ENCODE peak calls at places on chromosome 19, in five cellular contexts. H, K, Y, Q and N are unnamed samples. For H3K4me1, the result is how much of the 10 kb centered on the place peaks cover.

GRCh38 chr19:5559804-5560133 is 8.0 kb downstream of the TINCR start:
- DNase-seq in H (no peak), K (no peak), Y (peak), Q (no peak), N (no peak)

GRCh38 chr19:41325947-41326706 is 16.2 kb downstream of the CCDC97 start:
- DNase-seq in H (peak), K (peak), Y (peak), Q (no peak), N (no peak)

GRCh38 chr19:29003641-29004409 is 209.1 kb downstream of the UQCRFS1 start:
- DNase-seq in H (peak), K (no peak), Y (no peak), Q (no peak), N (peak)

GRCh38 chr19:31118926-31119325 is 230.3 kb downstream of the TSHZ3 start:
- DNase-seq in H (no peak), K (no peak), Y (no peak), Q (no peak), N (peak)

GRCh38 chr19:19514215-19514633 is 1.1 kb downstream of the TSSK6 start:
- DNase-seq in H (peak), K (no peak), Y (no peak), Q (no peak), N (peak)

GRCh38 chr19:39038098-39038497 is 5.7 kb upstream of the FBXO27 start:
- DNase-seq in H (no peak), K (peak), Y (peak), Q (peak), N (no peak)

GRCh38 chr19:46349311-46349993 is 2.6 kb downstream of the PPP5C start:
- DNase-seq in H (no peak), K (no peak), Y (no peak), Q (no peak), N (no peak)

GRCh38 chr19:3699071-3699740 is 1.1 kb downstream of the PIP5K1C start:
- DNase-seq in H (peak), K (no peak), Y (peak), Q (no peak), N (peak)

GRCh38 chr19:34837262-34837661 is 64.2 kb upstream of the ZNF599 start:
- DNase-seq in H (peak), K (no peak), Y (peak), Q (no peak), N (no peak)

GRCh38 chr19:33235269-33235995 is 9.8 kb upstream of the SLC7A10 start:
- DNase-seq in H (peak), K (peak), Y (peak), Q (peak), N (peak)

GRCh38 chr19:2532252-2533071 is 56.5 kb downstream of the GADD45B start:
- DNase-seq in H (no peak), K (no peak), Y (no peak), Q (no peak), N (no peak)

GRCh38 chr19:39809368-39809767 is 24.6 kb downstream of the DYRK1B start:
- DNase-seq in H (no peak), K (no peak), Y (no peak), Q (no peak), N (no peak)

GRCh38 chr19:45767410-45767880 is 1.6 kb downstream of the SIX5 start:
- DNase-seq in H (no peak), K (no peak), Y (no peak), Q (peak), N (peak)

GRCh38 chr19:31316201-31316951 is 32.9 kb downstream of the TSHZ3 start:
- DNase-seq in H (no peak), K (no peak), Y (no peak), Q (peak), N (peak)

GRCh38 chr19:28980236-28980868 is 232.6 kb downstream of the UQCRFS1 start:
- DNase-seq in H (no peak), K (no peak), Y (no peak), Q (peak), N (no peak)

GRCh38 chr19:2064788-2065524 is 13.9 kb upstream of the MKNK2 start:
- DNase-seq in H (peak), K (no peak), Y (no peak), Q (no peak), N (peak)

GRCh38 chr19:54209058-54209747 is 8.5 kb downstream of the RPS9 start:
- DNase-seq in H (peak), K (peak), Y (peak), Q (peak), N (no peak)

GRCh38 chr19:43372462-43372861 is 19.0 kb downstream of the CD177 start:
- DNase-seq in H (peak), K (no peak), Y (no peak), Q (no peak), N (no peak)

GRCh38 chr19:43511324-43511723 is 6.8 kb upstream of the PHLDB3 start:
- DNase-seq in H (no peak), K (no peak), Y (no peak), Q (no peak), N (no peak)

GRCh38 chr19:41551212-41551610 is 24.8 kb upstream of the CEACAM21 start:
- DNase-seq in H (no peak), K (no peak), Y (no peak), Q (no peak), N (peak)

GRCh38 chr19:17391371-17392151 is 2.4 kb downstream of the CCDC194 start:
- DNase-seq in H (no peak), K (peak), Y (peak), Q (peak), N (no peak)

GRCh38 chr19:38693380-38694223 is 46.2 kb downstream of the ACTN4 start:
- DNase-seq in H (peak), K (no peak), Y (no peak), Q (peak), N (no peak)

GRCh38 chr19:55598719-55599467 is 424 bp downstream of the FIZ1 start:
- DNase-seq in H (peak), K (peak), Y (peak), Q (peak), N (peak)

GRCh38 chr19:33388231-33388816 is 14.8 kb downstream of the CEBPG start:
- DNase-seq in H (no peak), K (no peak), Y (peak), Q (no peak), N (peak)

GRCh38 chr19:41540041-41540695 is 35.8 kb upstream of the CEACAM21 start:
- DNase-seq in H (no peak), K (no peak), Y (no peak), Q (no peak), N (peak)

GRCh38 chr19:21505459-21506393 is at the start of gene ZNF429:
- DNase-seq in H (peak), K (peak), Y (peak), Q (peak), N (peak)

GRCh38 chr19:57887195-57887941 is 1.5 kb downstream of the ZNF814 start:
- DNase-seq in H (no peak), K (no peak), Y (no peak), Q (peak), N (no peak)

GRCh38 chr19:19444694-19445155 is 39.2 kb downstream of the GATAD2A start:
- DNase-seq in H (no peak), K (no peak), Y (no peak), Q (no peak), N (no peak)

GRCh38 chr19:3146677-3147100 is 10.9 kb downstream of the GNA15 start:
- DNase-seq in H (peak), K (peak), Y (peak), Q (peak), N (no peak)

GRCh38 chr19:2574971-2575630 is 99.2 kb downstream of the GADD45B start:
- DNase-seq in H (no peak), K (no peak), Y (no peak), Q (no peak), N (peak)

GRCh38 chr19:16330368-16330801 is 5.8 kb downstream of the KLF2 start:
- DNase-seq in H (peak), K (no peak), Y (no peak), Q (no peak), N (peak)

GRCh38 chr19:32750441-32751055 is 31.0 kb downstream of the TDRD12 start:
- DNase-seq in H (no peak), K (no peak), Y (no peak), Q (peak), N (no peak)

GRCh38 chr19:19081642-19082151 is 17.9 kb downstream of the SLC25A42 start:
- DNase-seq in H (no peak), K (no peak), Y (no peak), Q (no peak), N (no peak)

GRCh38 chr19:36257512-36257876 is 42.6 kb downstream of the ZNF146 start:
- DNase-seq in H (no peak), K (peak), Y (peak), Q (peak), N (no peak)

GRCh38 chr19:38974599-38975213 is 836 bp downstream of the FBXO17 start:
- DNase-seq in H (no peak), K (no peak), Y (peak), Q (no peak), N (no peak)

GRCh38 chr19:7152568-7152967 is 83.1 kb downstream of the ZNF557 start:
- DNase-seq in H (no peak), K (no peak), Y (peak), Q (peak), N (peak)

GRCh38 chr19:11995174-11995573 is 30.3 kb downstream of the ZNF763 start:
- DNase-seq in H (no peak), K (no peak), Y (no peak), Q (no peak), N (no peak)

DNA sequence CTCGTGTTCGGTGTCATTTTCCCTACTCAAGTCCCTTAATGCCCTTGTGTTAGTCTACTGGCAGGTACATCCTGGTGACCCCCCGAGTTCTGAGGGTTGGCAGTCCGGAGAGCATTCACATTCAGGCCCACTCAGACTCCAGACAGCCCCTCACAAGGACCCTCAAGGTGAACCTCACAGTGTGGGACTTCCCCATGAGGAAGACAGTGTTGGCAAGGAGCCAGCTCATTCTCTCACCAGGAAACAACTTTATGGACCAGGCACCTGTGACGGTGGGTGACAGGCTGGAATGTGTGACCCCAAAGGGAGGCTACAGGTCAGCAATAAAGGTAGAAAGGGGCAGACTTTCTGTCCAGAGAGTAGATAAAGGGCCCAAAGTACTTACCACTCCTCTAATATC is 24.5 kb downstream of the RDH8 start:
- DNase-seq in H (no peak), K (no peak), Y (no peak), Q (no peak), N (no peak)
- H3K4me1 ChIP-seq in H (under half), K (under half), Y (under half), Q (under half), N (under half)

GRCh38 chr19:52963229-52963760 is 614 bp upstream of the ZNF816 start:
- DNase-seq in H (peak), K (peak), Y (peak), Q (peak), N (peak)

GRCh38 chr19:52959613-52960295 is 2.9 kb downstream of the ZNF816 start:
- DNase-seq in H (no peak), K (no peak), Y (no peak), Q (no peak), N (no peak)

GRCh38 chr19:52961981-52962380 is 700 bp downstream of the ZNF816 start:
- DNase-seq in H (no peak), K (no peak), Y (no peak), Q (no peak), N (no peak)

GRCh38 chr19:52957591-52957990 is 5.1 kb downstream of the ZNF816 start:
- DNase-seq in H (no peak), K (no peak), Y (no peak), Q (no peak), N (no peak)

GRCh38 chr19:52962394-52963228 is at the start of gene ZNF816:
- DNase-seq in H (peak), K (peak), Y (peak), Q (peak), N (peak)
- TF ChIP-seq POLR2AphosphoS5 in H (peak), K (peak), Y (peak), Q (peak), N (peak)

GRCh38 chr19:50002386-50002960 is 22.7 kb downstream of the VRK3 start:
- DNase-seq in H (no peak), K (no peak), Y (no peak), Q (no peak), N (no peak)
- H3K4me1 ChIP-seq in H (under half), K (under half), Y (under half), Q (under half), N (under half)

DNA sequence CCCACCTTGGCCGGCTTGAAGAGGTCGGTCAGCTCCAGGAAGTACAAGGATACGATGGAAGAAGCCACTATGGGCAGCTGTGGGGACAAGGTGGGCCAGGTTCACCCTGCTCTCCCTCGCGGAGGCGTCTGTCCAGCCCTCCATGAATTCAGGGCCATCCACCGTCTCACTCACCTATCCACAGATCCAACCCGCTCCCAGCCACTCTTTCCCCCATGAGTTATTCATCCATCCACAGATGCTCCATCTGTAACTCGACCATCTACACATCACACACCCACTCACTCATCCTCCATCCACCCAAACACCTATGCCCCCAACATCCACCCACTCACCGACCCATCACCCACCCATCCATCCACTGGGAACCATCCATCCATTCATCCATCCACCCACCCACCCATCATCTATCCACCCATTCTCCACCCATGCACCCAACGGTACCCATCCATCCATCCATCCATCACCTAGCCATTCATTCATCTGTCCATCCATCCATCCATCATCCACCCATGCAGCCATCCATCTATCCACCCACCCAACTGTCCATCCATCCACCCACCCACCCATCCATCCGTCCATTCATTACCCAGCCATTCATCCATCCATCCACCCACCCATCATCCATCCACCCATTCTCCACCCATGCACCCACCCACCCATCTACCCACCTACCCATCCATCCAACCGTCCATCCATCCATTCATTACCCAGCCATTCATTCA is 5.8 kb downstream of the PLPPR3 start:
- DNase-seq in H (no peak), K (no peak), Y (no peak), Q (no peak), N (no peak)
- TF ChIP-seq POLR2AphosphoS5 in H (no peak), K (peak), Y (no peak), Q (no peak), N (no peak)